ENCODE peak calls at places on chromosomes 3 and 15, in four cellular contexts. R is M059J, B is hepatic stellate cell, H is lung. S is an unnamed sample.

GRCh38 chr3:9947025-9947995 is 4.9 kb downstream of the PRRT3 start:
- DNase-seq in R (peak), B (peak), H (peak), S (no peak)

GRCh38 chr3:124126446-124127017 is 134.6 kb upstream of the ROPN1 start:
- DNase-seq in R (no peak), B (no peak), H (no peak), S (no peak)

GRCh38 chr15:38349251-38349650 is 96.6 kb downstream of the SPRED1 start:
- DNase-seq in R (no peak), B (no peak), H (no peak), S (no peak)

GRCh38 chr3:125140011-125140813 is 72.3 kb downstream of the SLC12A8 start:
- DNase-seq in R (peak), B (peak), H (no peak), S (no peak)

GRCh38 chr15:74569731-74570070 is 28.7 kb downstream of the ARID3B start:
- DNase-seq in R (no peak), B (no peak), H (no peak), S (no peak)

GRCh38 chr3:172635588-172635987 is 75.3 kb downstream of the NCEH1 start:
- DNase-seq in R (peak), B (no peak), H (no peak), S (no peak)

GRCh38 chr15:42020713-42021273 is at the start of gene PLA2G4E:
- DNase-seq in R (no peak), B (no peak), H (no peak), S (no peak)

GRCh38 chr15:99421172-99421656 is 144.6 kb upstream of the MEF2A start:
- DNase-seq in R (no peak), B (no peak), H (no peak), S (no peak)

GRCh38 chr15:85402195-85402921 is 22.0 kb downstream of the AKAP13 start:
- DNase-seq in R (peak), B (no peak), H (no peak), S (no peak)

S was measured in Panc1.